ENCODE peak calls at places on chromosomes 13 and 19, in nine cellular contexts. Z is upper lobe of right lung, H is spleen, L is HFF-Myc, B is Panc1, F is psoas muscle, X is choroid plexus epithelial cell, J is IMR-90, D is heart left ventricle. V is an unnamed sample.
A peak's percentile ranks its signal among the peaks of the same experiment; 100 is the strongest.

GRCh38 chr13:69828527-69828926 is 279.1 kb upstream of the ATXN8OS start:
- DNase-seq in D (no peak), X (no peak), J (no peak), Z (no peak), F (no peak), H (no peak), B (no peak), L (no peak), V (no peak)

GRCh38 chr13:36837354-36838092 is 18.5 kb downstream of the RFXAP start:
- DNase-seq in B (no peak), Z (no peak), J (no peak), D (peak; percentile 32), F (no peak), L (no peak), H (no peak), X (no peak), V (no peak)

GRCh38 chr13:47829684-47830083 is 171.4 kb downstream of the SUCLA2 start:
- DNase-seq in Z (no peak), J (peak; percentile 21), D (no peak), L (no peak), X (peak; percentile 54), H (no peak), F (no peak), B (no peak), V (peak; percentile 41)

GRCh38 chr13:33410619-33411018 is 125.1 kb upstream of the STARD13 start:
- DNase-seq in D (no peak), L (no peak), F (no peak), H (no peak), Z (no peak), X (no peak), B (no peak), J (no peak), V (no peak)

GRCh38 chr13:103386341-103386740 is 320.1 kb upstream of the SLC10A2 start:
- DNase-seq in L (no peak), D (no peak), B (no peak), J (no peak), X (peak; percentile 80), Z (no peak), H (no peak), F (no peak), V (peak; percentile 2)

GRCh38 chr13:42600943-42601342 is 27.0 kb downstream of the TNFSF11 start:
- DNase-seq in H (no peak), J (no peak), X (no peak), L (no peak), D (no peak), Z (no peak), B (no peak), F (no peak), V (peak; percentile 12)

GRCh38 chr19:23273022-23273593 is 22.9 kb upstream of the ZNF724 start:
- DNase-seq in X (no peak), F (peak; percentile 16), H (no peak), B (no peak), Z (no peak), D (no peak), L (no peak), J (no peak), V (peak; percentile 7)

GRCh38 chr19:6868341-6868740 is 19.0 kb upstream of the ADGRE1 start:
- DNase-seq in J (no peak), Z (no peak), B (no peak), L (no peak), H (peak; percentile 58), X (no peak), F (peak; percentile 21), D (no peak), V (no peak)

GRCh38 chr13:35865341-35866240 is 265.6 kb downstream of the DCLK1 start:
- DNase-seq in F (no peak), Z (peak; percentile 72), H (no peak), L (no peak), X (no peak), J (no peak), B (no peak), D (no peak), V (no peak)

GRCh38 chr19:33559996-33560395 is 38.4 kb upstream of the PEPD start:
- DNase-seq in H (peak; percentile 50), L (no peak), X (no peak), J (no peak), Z (peak; percentile 44), F (no peak), B (no peak), D (no peak), V (no peak)

GRCh38 chr13:113915786-113916329 is 52.0 kb upstream of the GAS6 start:
- DNase-seq in D (no peak), B (no peak), Z (no peak), H (no peak), X (no peak), J (no peak), F (no peak), L (no peak), V (no peak)

GRCh38 chr19:1768248-1768647 is 14.9 kb downstream of the ONECUT3 start:
- DNase-seq in L (no peak), F (no peak), D (no peak), B (no peak), H (no peak), J (no peak), X (no peak), Z (no peak), V (no peak)

GRCh38 chr13:26390203-26390602 is 136.3 kb downstream of the CDK8 start:
- DNase-seq in Z (no peak), L (no peak), X (no peak), F (no peak), J (no peak), B (no peak), H (no peak), D (no peak), V (no peak)

GRCh38 chr13:99658266-99658991 is 157.2 kb downstream of the TM9SF2 start:
- DNase-seq in B (no peak), J (peak; percentile 25), H (peak; percentile 88), Z (peak; percentile 81), F (peak; percentile 39), D (peak; percentile 49), X (peak; percentile 86), L (no peak), V (peak; percentile 56)

GRCh38 chr13:93847162-93847561 is 620.6 kb downstream of the GPC6 start:
- DNase-seq in B (no peak), H (no peak), Z (no peak), J (peak; percentile 93), F (no peak), X (peak; percentile 83), L (peak; percentile 11), D (no peak), V (peak; percentile 67)

GRCh38 chr13:27425918-27426630 is 1.7 kb downstream of the GTF3A start:
- DNase-seq in L (peak; percentile 68), D (peak; percentile 73), F (peak; percentile 74), J (peak; percentile 69), B (no peak), X (peak; percentile 80), H (peak; percentile 92), Z (peak; percentile 86), V (peak; percentile 78)

GRCh38 chr13:25286969-25287961 is at the start of gene MTMR6:
- DNase-seq in L (peak; percentile 63), Z (peak; percentile 97), J (peak; percentile 82), F (peak; percentile 92), H (peak; percentile 100), D (peak; percentile 93), X (peak; percentile 88), B (peak; percentile 55), V (peak; percentile 85)

DNA sequence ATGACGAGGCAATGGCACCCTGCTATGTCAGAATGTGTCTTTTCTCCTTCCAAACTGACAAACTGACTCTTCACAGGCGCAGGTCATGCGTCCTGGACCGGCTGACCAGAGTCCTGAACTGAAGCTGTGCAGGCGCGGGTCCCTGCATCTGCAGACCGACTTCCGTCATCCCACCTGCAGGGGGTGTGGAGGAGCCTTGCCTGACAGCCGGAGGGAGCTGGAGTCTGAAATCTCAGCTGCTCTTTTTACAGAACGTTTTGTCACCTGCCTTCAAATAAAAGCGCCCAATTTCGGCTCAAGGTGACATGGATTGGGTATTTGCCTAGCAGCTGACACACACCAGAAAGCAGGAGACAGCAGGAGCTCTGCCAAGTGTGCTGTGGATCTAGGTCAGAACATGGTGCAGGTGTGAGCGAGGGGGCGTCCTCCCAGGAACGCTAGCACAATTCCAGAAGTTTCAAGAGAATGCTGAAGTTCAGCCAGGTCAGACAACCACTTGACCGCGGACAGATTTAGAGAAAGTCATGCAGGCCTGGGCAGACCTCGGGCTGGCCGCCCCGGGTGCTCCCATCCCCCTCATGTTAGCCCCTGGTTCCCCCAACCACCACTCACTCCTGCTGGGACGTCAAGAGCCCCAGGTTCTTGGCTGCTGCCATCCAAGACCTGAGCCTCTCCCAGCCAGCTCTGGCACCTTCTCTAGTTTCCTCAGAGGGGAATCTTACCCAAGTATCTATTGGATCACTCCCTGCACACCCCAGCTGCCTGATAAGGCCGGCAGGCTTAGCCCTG is 32.8 kb downstream of the ELL start:
- DNase-seq in J (no peak), X (no peak), H (peak; percentile 64), D (no peak), F (no peak), L (no peak), B (no peak), Z (no peak), V (no peak)
- H3K4me3 ChIP-seq in J (no peak overlapping the region), X (no peak overlapping the region), H (no peak overlapping the region), D (no peak overlapping the region), F (no peak overlapping the region), L (no peak overlapping the region), B (no peak overlapping the region), Z (no peak overlapping the region), V (no peak overlapping the region)

DNA sequence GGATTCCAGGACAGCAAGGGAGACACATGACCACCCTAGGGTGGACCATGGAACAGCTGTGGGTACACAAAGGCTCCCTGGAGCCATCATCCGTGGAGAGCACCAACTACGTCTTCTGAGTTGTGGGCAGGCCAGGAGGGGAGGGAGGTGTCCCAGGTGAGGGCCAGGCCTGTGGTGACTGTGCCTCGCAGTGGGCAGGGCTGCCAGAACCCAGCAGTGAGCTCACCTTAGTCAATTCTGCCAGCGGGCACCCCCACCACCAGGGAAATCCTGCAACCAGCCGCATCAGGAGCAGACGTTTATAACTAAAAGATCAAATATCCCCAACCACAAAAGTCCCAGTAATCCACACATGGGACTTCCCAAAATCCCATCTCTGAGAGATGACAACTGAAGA is 19.6 kb downstream of the ELL start:
- DNase-seq in L (no peak), F (no peak), Z (no peak), X (no peak), D (no peak), J (no peak), H (peak; percentile 72), B (no peak), V (no peak)
- H3K4me3 ChIP-seq in L (no peak overlapping the region), F (no peak overlapping the region), Z (no peak overlapping the region), X (no peak overlapping the region), D (no peak overlapping the region), J (no peak overlapping the region), H (no peak overlapping the region), B (no peak overlapping the region), V (no peak overlapping the region)

DNA sequence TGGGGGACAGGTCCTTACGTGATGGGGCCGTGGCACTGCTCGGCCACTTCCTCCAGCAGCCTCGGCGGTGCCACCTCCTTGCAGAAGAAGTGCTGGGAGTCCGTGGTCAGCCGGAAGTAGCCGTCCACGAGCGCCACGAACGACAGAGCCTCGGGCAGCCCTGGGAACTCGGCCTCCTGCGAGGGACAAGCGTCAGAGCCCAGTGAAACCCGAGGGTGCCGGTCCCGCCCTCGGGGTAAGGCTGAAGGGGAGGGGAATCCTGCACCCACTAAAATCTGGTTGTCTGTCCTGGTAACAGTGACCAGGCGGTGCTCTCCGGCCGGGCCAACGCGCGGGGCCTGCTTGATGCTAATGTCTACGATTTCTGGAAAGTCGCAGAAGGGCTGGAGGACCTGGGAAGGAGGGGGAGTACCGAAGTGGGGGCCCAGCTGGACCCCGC is 6.4 kb downstream of the JAK3 start:
- DNase-seq in X (no peak), Z (no peak), L (no peak), F (no peak), H (peak; percentile 73), J (no peak), B (no peak), D (no peak), V (no peak)
- H3K4me3 ChIP-seq in X (peak overlapping the region; percentile 44), Z (no peak overlapping the region), L (no peak overlapping the region), F (no peak overlapping the region), H (no peak overlapping the region), J (no peak overlapping the region), B (peak overlapping the region; percentile 57), D (peak overlapping the region; percentile 52), V (no peak overlapping the region)

GRCh38 chr19:10763399-10763798 is 45.5 kb downstream of the DNM2 start:
- DNase-seq in J (no peak), Z (no peak), X (no peak), B (no peak), F (no peak), D (no peak), L (no peak), H (no peak), V (no peak)
- H3K4me3 ChIP-seq in J (no peak overlapping the region), Z (no peak overlapping the region), X (no peak overlapping the region), B (no peak overlapping the region), F (no peak overlapping the region), D (no peak overlapping the region), L (no peak overlapping the region), H (no peak overlapping the region), V (no peak overlapping the region)